ENCODE peak calls at places on chromosomes 11 and 22, in nine cellular contexts. O is skeletal muscle cell; U is lung microvascular endothelial cell; N is stimulated activated CD8-positive, alpha-beta memory T cell treated with anti-CD3 and anti-CD28 coated beads, Interleukin-15, amount 100 ng/mL, for 4 hours; F is omental fat pad; G is activated CD8-positive, alpha-beta memory T cell treated with anti-CD3 and anti-CD28 coated beads for 1 hour; P is GM23338; K is left lung; J is kidney tubule cell. M is an unnamed sample.

GRCh38 chr11:15750535-15751297 is 605.6 kb downstream of the SOX6 start:
- DNase-seq in O (no peak), U (no peak), N (no peak), F (no peak), G (no peak), P (no peak), K (no peak), J (no peak), M (no peak)

GRCh38 chr11:6736495-6737121 is 35.2 kb downstream of the OR2AG2 start:
- DNase-seq in O (no peak), U (no peak), N (no peak), F (no peak), G (no peak), P (no peak), K (no peak), J (peak; percentile 58), M (no peak)

GRCh38 chr11:121152764-121153163 is 51.7 kb downstream of the TECTA start:
- DNase-seq in O (no peak), U (no peak), N (no peak), F (no peak), G (no peak), P (no peak), K (no peak), J (no peak), M (no peak)

GRCh38 chr11:131033151-131033651 is 116.9 kb upstream of the SNX19 start:
- DNase-seq in O (peak; percentile 92), U (peak; percentile 66), N (no peak), F (no peak), G (no peak), P (peak; percentile 44), K (no peak), J (peak; percentile 96), M (no peak)

GRCh38 chr22:37090920-37091688 is 18.4 kb downstream of the TMPRSS6 start:
- DNase-seq in O (no peak), U (no peak), N (no peak), F (no peak), G (no peak), P (no peak), K (no peak), J (no peak), M (no peak)

GRCh38 chr11:67592880-67593624 is 9.4 kb downstream of the GSTP1 start:
- DNase-seq in O (no peak), U (no peak), N (no peak), F (no peak), G (no peak), P (no peak), K (no peak), J (no peak), M (no peak)

GRCh38 chr11:64870893-64871849 is 7.2 kb downstream of the EHD1 start:
- DNase-seq in O (no peak), U (peak; percentile 75), N (no peak), F (no peak), G (no peak), P (no peak), K (peak; percentile 74), J (no peak), M (no peak)

GRCh38 chr11:76610871-76611475 is 59.6 kb downstream of the LRRC32 start:
- DNase-seq in O (no peak), U (no peak), N (no peak), F (no peak), G (no peak), P (no peak), K (no peak), J (no peak), M (peak; percentile 70)

GRCh38 chr11:105829084-105829483 is 193.0 kb downstream of the MSANTD4 start:
- DNase-seq in O (no peak), U (no peak), N (no peak), F (no peak), G (no peak), P (no peak), K (no peak), J (no peak), M (no peak)

GRCh38 chr11:129595043-129595962 is 219.7 kb downstream of the BARX2 start:
- DNase-seq in O (no peak), U (no peak), N (no peak), F (no peak), G (no peak), P (no peak), K (no peak), J (no peak), M (no peak)

GRCh38 chr11:122717264-122717867 is 61.8 kb downstream of the UBASH3B start:
- DNase-seq in O (no peak), U (no peak), N (no peak), F (no peak), G (peak; percentile 17), P (no peak), K (no peak), J (no peak), M (no peak)

GRCh38 chr11:119880143-119880542 is 151.1 kb upstream of the NECTIN1 start:
- DNase-seq in O (no peak), U (no peak), N (no peak), F (no peak), G (no peak), P (no peak), K (no peak), J (no peak), M (no peak)

GRCh38 chr11:14673824-14674432 is 30.3 kb downstream of the PDE3B start:
- DNase-seq in O (no peak), U (no peak), N (no peak), F (no peak), G (no peak), P (no peak), K (no peak), J (no peak), M (no peak)

GRCh38 chr11:122202951-122203456 is 87.0 kb upstream of the BLID start:
- DNase-seq in O (no peak), U (peak; percentile 76), N (no peak), F (peak; percentile 40), G (no peak), P (peak; percentile 86), K (peak; percentile 85), J (peak; percentile 68), M (peak; percentile 80)

GRCh38 chr11:113577356-113578163 is 102.4 kb upstream of the DRD2 start:
- DNase-seq in O (no peak), U (no peak), N (no peak), F (no peak), G (no peak), P (peak; percentile 41), K (no peak), J (peak; percentile 63), M (no peak)

GRCh38 chr11:27456802-27457329 is 15.7 kb downstream of the LGR4 start:
- DNase-seq in O (no peak), U (no peak), N (no peak), F (no peak), G (no peak), P (no peak), K (no peak), J (no peak), M (no peak)

GRCh38 chr11:134640971-134641968 is 229.2 kb upstream of the B3GAT1 start:
- DNase-seq in O (no peak), U (no peak), N (no peak), F (no peak), G (no peak), P (no peak), K (no peak), J (no peak), M (no peak)

GRCh38 chr11:131739243-131739882 is 368.9 kb downstream of the NTM start:
- DNase-seq in O (no peak), U (no peak), N (no peak), F (no peak), G (no peak), P (peak; percentile 47), K (no peak), J (no peak), M (no peak)

GRCh38 chr11:9438611-9439010 is 22.2 kb upstream of the ZNF143 start:
- DNase-seq in O (no peak), U (no peak), N (no peak), F (no peak), G (no peak), P (no peak), K (no peak), J (no peak), M (no peak)

GRCh38 chr11:131534031-131534430 is 163.6 kb downstream of the NTM start:
- DNase-seq in O (no peak), U (no peak), N (no peak), F (no peak), G (no peak), P (no peak), K (no peak), J (no peak), M (no peak)

GRCh38 chr11:47078751-47079524 is 97.7 kb downstream of the ARFGAP2 start:
- DNase-seq in O (no peak), U (no peak), N (no peak), F (no peak), G (no peak), P (no peak), K (no peak), J (no peak), M (no peak)

GRCh38 chr22:20238567-20239062 is 29.5 kb downstream of the RTN4R start:
- DNase-seq in O (peak; percentile 22), U (peak; percentile 30), N (no peak), F (no peak), G (peak; percentile 36), P (peak; percentile 88), K (no peak), J (peak; percentile 39), M (peak; percentile 62)

GRCh38 chr22:39674536-39674935 is 104.0 kb downstream of the CACNA1I start:
- DNase-seq in O (no peak), U (no peak), N (no peak), F (no peak), G (no peak), P (no peak), K (no peak), J (peak; percentile 40), M (no peak)

GRCh38 chr11:120217941-120218694 is 7.3 kb downstream of the OAF start:
- DNase-seq in O (no peak), U (no peak), N (no peak), F (no peak), G (no peak), P (no peak), K (no peak), J (peak; percentile 38), M (no peak)

GRCh38 chr11:66561178-66561974 is 7.0 kb downstream of the CTSF start:
- DNase-seq in O (no peak), U (no peak), N (no peak), F (no peak), G (no peak), P (no peak), K (peak; percentile 55), J (no peak), M (no peak)

GRCh38 chr11:3166268-3167142 is 1.4 kb upstream of the OSBPL5 start:
- DNase-seq in O (no peak), U (no peak), N (no peak), F (no peak), G (no peak), P (no peak), K (peak; percentile 60), J (no peak), M (peak; percentile 45)

GRCh38 chr11:134037093-134037908 is 31.6 kb upstream of the JAM3 start:
- DNase-seq in O (no peak), U (peak; percentile 40), N (peak; percentile 30), F (peak; percentile 45), G (peak; percentile 49), P (peak; percentile 82), K (peak; percentile 87), J (peak; percentile 71), M (peak; percentile 91)

GRCh38 chr11:2289859-2290258 is 11.9 kb downstream of the C11orf21 start:
- DNase-seq in O (no peak), U (no peak), N (no peak), F (peak; percentile 16), G (no peak), P (no peak), K (no peak), J (no peak), M (no peak)

GRCh38 chr11:120562806-120563425 is 51.4 kb downstream of the GRIK4 start:
- DNase-seq in O (no peak), U (no peak), N (no peak), F (no peak), G (no peak), P (no peak), K (no peak), J (no peak), M (peak; percentile 34)

GRCh38 chr22:43622886-43623285 is 189.2 kb downstream of the EFCAB6 start:
- DNase-seq in O (no peak), U (no peak), N (no peak), F (no peak), G (no peak), P (no peak), K (no peak), J (no peak), M (no peak)

M was measured in aorta.